ENCODE peak calls at places on chromosome 11, in eight cellular contexts. S, T, Q, N, H, X, U and W are unnamed samples.

GRCh38 chr11:67268036-67268683 is 1.9 kb downstream of the GRK2 start:
- DNase-seq in S (no peak), T (no peak), Q (peak), N (no peak), H (no peak), X (no peak), U (no peak), W (no peak)

GRCh38 chr11:94876645-94877445 is 96.5 kb downstream of the CWC15 start:
- DNase-seq in S (peak), T (peak), Q (peak), N (peak), H (peak), X (peak), U (peak), W (peak)

GRCh38 chr11:12625438-12626071 is 48.7 kb upstream of the TEAD1 start:
- DNase-seq in S (no peak), T (no peak), Q (no peak), N (no peak), H (no peak), X (no peak), U (no peak), W (no peak)

GRCh38 chr11:128394436-128395089 is 192.8 kb downstream of the ETS1 start:
- DNase-seq in S (no peak), T (no peak), Q (no peak), N (no peak), H (no peak), X (peak), U (peak), W (no peak)

GRCh38 chr11:102155676-102156075 is 45.4 kb downstream of the YAP1 start:
- DNase-seq in S (no peak), T (no peak), Q (no peak), N (no peak), H (no peak), X (no peak), U (no peak), W (no peak)

GRCh38 chr11:44793350-44794090 is 66.8 kb downstream of the TSPAN18 start:
- DNase-seq in S (no peak), T (no peak), Q (peak), N (no peak), H (no peak), X (no peak), U (no peak), W (no peak)

GRCh38 chr11:111736191-111736590 is 30.0 kb downstream of the PPP2R1B start:
- DNase-seq in S (no peak), T (no peak), Q (no peak), N (no peak), H (no peak), X (no peak), U (no peak), W (no peak)

GRCh38 chr11:10097615-10098014 is 196.4 kb downstream of the SBF2 start:
- DNase-seq in S (no peak), T (no peak), Q (no peak), N (no peak), H (no peak), X (no peak), U (no peak), W (no peak)

GRCh38 chr11:61132646-61133045 is 28.6 kb downstream of the VPS37C start:
- DNase-seq in S (no peak), T (no peak), Q (no peak), N (no peak), H (no peak), X (no peak), U (no peak), W (no peak)

GRCh38 chr11:72665911-72666472 is 8.2 kb downstream of the PDE2A start:
- DNase-seq in S (no peak), T (no peak), Q (no peak), N (no peak), H (no peak), X (no peak), U (no peak), W (no peak)

GRCh38 chr11:36945384-36945783 is 347.3 kb upstream of the RAG2 start:
- DNase-seq in S (no peak), T (no peak), Q (no peak), N (no peak), H (no peak), X (no peak), U (no peak), W (no peak)

GRCh38 chr11:8809605-8810272 is 101.2 kb upstream of the AKIP1 start:
- DNase-seq in S (no peak), T (no peak), Q (no peak), N (no peak), H (no peak), X (no peak), U (no peak), W (no peak)

GRCh38 chr11:120182790-120183491 is 27.9 kb upstream of the OAF start:
- DNase-seq in S (peak), T (no peak), Q (peak), N (no peak), H (peak), X (peak), U (no peak), W (peak)

GRCh38 chr11:46364056-46364455 is 16.8 kb downstream of the DGKZ start:
- DNase-seq in S (no peak), T (no peak), Q (no peak), N (no peak), H (no peak), X (no peak), U (no peak), W (no peak)

GRCh38 chr11:76155455-76156232 is 50.7 kb downstream of the WNT11 start:
- DNase-seq in S (no peak), T (no peak), Q (no peak), N (no peak), H (no peak), X (no peak), U (no peak), W (no peak)

GRCh38 chr11:64044730-64045386 is 9.1 kb downstream of the FLRT1 start:
- DNase-seq in S (no peak), T (no peak), Q (no peak), N (no peak), H (no peak), X (no peak), U (no peak), W (no peak)

GRCh38 chr11:40099391-40100169 is 1359.9 kb downstream of the LRRC4C start:
- DNase-seq in S (no peak), T (no peak), Q (no peak), N (no peak), H (no peak), X (no peak), U (no peak), W (no peak)

GRCh38 chr11:130486981-130487380 is 38.5 kb downstream of the ADAMTS15 start:
- DNase-seq in S (no peak), T (no peak), Q (no peak), N (no peak), H (no peak), X (no peak), U (no peak), W (no peak)

GRCh38 chr11:74971424-74971823 is 17.3 kb upstream of the NEU3 start:
- DNase-seq in S (no peak), T (no peak), Q (no peak), N (no peak), H (no peak), X (no peak), U (no peak), W (no peak)

GRCh38 chr11:17812286-17813187 is 78.0 kb downstream of the KCNC1 start:
- DNase-seq in S (no peak), T (no peak), Q (no peak), N (peak), H (no peak), X (no peak), U (no peak), W (no peak)

GRCh38 chr11:113162590-113162961 is 151.8 kb upstream of the TTC12 start:
- DNase-seq in S (peak), T (no peak), Q (no peak), N (no peak), H (no peak), X (peak), U (peak), W (no peak)

GRCh38 chr11:40716344-40717178 is 742.9 kb downstream of the LRRC4C start:
- DNase-seq in S (no peak), T (no peak), Q (no peak), N (no peak), H (no peak), X (no peak), U (no peak), W (no peak)

GRCh38 chr11:76856111-76856510 is 4.6 kb upstream of the ACER3 start:
- DNase-seq in S (no peak), T (no peak), Q (no peak), N (no peak), H (no peak), X (no peak), U (no peak), W (no peak)

GRCh38 chr11:114213622-114214021 is 82.6 kb upstream of the NNMT start:
- DNase-seq in S (no peak), T (no peak), Q (no peak), N (no peak), H (no peak), X (no peak), U (no peak), W (no peak)

GRCh38 chr11:61080526-61080925 is 21.8 kb upstream of the CD5 start:
- DNase-seq in S (no peak), T (no peak), Q (no peak), N (no peak), H (peak), X (no peak), U (no peak), W (no peak)

GRCh38 chr11:72924568-72925190 is 110.5 kb downstream of the ATG16L2 start:
- DNase-seq in S (no peak), T (peak), Q (no peak), N (no peak), H (no peak), X (no peak), U (no peak), W (no peak)

GRCh38 chr11:2700415-2701211 is 819 bp upstream of the KCNQ1OT1 start:
- DNase-seq in S (peak), T (peak), Q (peak), N (peak), H (peak), X (peak), U (peak), W (peak)

GRCh38 chr11:10807629-10808552 is 835 bp downstream of the EIF4G2 start:
- DNase-seq in S (peak), T (no peak), Q (peak), N (peak), H (peak), X (peak), U (peak), W (peak)

GRCh38 chr11:130457909-130458729 is 9.7 kb downstream of the ADAMTS15 start:
- DNase-seq in S (no peak), T (no peak), Q (no peak), N (peak), H (no peak), X (peak), U (no peak), W (no peak)

GRCh38 chr11:67295846-67296245 is 6.7 kb downstream of the ANKRD13D start:
- DNase-seq in S (no peak), T (no peak), Q (no peak), N (no peak), H (no peak), X (no peak), U (no peak), W (no peak)

GRCh38 chr11:85806876-85807275 is 4.1 kb downstream of the SYTL2 start:
- DNase-seq in S (no peak), T (no peak), Q (no peak), N (peak), H (no peak), X (no peak), U (no peak), W (no peak)

GRCh38 chr11:130099356-130099755 is 29.7 kb downstream of the APLP2 start:
- DNase-seq in S (no peak), T (no peak), Q (no peak), N (no peak), H (no peak), X (no peak), U (no peak), W (no peak)

GRCh38 chr11:130816941-130817607 is 99.2 kb downstream of the SNX19 start:
- DNase-seq in S (no peak), T (no peak), Q (peak), N (no peak), H (no peak), X (no peak), U (no peak), W (no peak)

GRCh38 chr11:13336246-13336873 is 58.8 kb downstream of the BMAL1 start:
- DNase-seq in S (no peak), T (no peak), Q (no peak), N (no peak), H (no peak), X (no peak), U (no peak), W (no peak)

GRCh38 chr11:18466402-18466801 is 10.7 kb downstream of the LDHAL6A start:
- DNase-seq in S (no peak), T (no peak), Q (no peak), N (no peak), H (no peak), X (no peak), U (peak), W (no peak)

GRCh38 chr11:71078482-71078881 is 173.9 kb downstream of the SHANK2 start:
- DNase-seq in S (no peak), T (no peak), Q (no peak), N (no peak), H (no peak), X (no peak), U (no peak), W (no peak)

DNA sequence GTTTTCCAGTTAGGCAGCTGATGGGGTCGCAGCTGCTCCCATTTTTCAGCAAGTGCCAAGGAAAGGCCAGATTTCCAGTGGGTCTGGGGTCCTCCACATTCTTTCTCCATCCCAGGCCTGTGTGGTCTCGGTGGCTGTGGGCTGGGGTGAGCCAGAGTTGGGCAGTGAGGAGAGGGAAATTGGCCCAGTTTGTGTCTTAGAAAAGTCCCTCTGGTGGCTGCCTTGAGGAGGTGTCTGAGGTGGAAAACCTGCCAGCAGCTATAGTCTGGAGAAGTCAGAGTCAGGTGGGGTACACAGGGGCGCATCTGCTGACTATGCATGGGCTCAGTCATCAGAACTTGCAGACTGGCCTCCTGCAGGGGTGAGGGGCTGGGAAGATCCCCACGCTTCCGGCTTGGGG is 30.5 kb downstream of the MRGPRD start:
- DNase-seq in S (no peak), T (peak), Q (no peak), N (no peak), H (no peak), X (no peak), U (no peak), W (no peak)
- TF ChIP-seq CTCF in S (no peak), T (peak), Q (no peak), N (no peak), H (no peak), X (no peak), U (no peak), W (no peak)

DNA sequence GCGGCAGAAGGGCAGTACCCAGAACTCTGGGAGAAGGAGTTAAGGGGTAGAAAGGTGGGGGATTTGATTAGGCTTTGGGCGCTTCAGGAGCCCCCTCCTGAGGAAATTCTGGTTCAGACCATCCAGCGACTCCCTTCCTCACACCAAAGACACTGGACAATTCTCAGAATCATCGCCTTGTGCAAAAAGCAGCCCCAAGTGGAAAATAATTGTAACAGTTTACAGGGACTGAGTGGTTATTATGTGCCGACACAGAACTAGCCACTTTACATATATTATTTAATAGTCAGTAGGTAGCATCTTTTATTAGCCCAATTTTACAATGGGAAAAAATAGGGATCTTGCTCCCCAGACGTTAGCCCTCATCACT is 667 bp upstream of the TRIM3 start:
- DNase-seq in S (no peak), T (no peak), Q (no peak), N (no peak), H (no peak), X (no peak), U (no peak), W (no peak)
- TF ChIP-seq POLR2A in S (no peak), T (no peak), Q (no peak), N (no peak), H (no peak), X (no peak), U (no peak), W (no peak)

DNA sequence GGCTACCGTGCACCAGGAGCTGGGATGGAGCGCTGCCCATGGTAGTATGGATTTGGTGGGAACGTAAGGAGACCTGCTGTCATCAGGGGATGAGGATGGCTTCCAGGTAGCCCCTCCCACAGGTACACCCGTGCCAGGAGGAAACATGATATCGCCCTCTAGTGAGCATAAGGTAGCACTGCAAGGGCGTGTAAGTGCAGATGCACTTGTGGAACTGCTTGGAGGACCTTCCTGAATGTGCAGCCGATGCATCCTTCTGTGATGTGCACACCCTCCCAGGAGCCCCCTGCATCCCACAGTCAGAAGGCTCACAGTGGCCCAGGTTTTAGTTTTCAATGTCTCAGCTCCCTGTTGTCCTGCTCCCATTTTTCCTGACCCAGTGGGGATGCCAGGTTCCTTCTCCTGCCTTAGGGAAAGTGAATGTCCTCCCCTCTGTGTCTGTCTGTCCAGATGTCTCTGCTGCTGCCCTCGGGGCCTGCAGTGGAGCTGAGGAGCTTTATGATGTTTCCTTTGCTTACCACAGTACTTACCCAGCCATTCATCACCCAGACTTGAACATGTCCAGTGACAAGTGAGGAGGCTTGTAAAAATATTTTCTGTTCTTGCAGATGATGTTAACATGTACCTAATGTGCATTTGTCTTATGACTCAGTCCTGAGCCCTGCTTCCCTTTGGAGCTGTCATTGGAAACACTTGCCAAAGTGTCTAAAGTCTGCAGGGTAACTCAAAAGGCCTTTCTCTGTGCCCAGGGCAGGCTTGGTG is 49.2 kb downstream of the DBX1 start:
- DNase-seq in S (no peak), T (peak), Q (peak), N (peak), H (peak), X (no peak), U (no peak), W (no peak)
- H3K4me3 ChIP-seq in S (no peak), T (no peak), Q (no peak), N (no peak), H (no peak), X (no peak), U (no peak), W (no peak)

GRCh38 chr11:86938900-86939880 is 16.0 kb downstream of the FZD4 start:
- DNase-seq in S (peak), T (peak), Q (no peak), N (peak), H (no peak), X (no peak), U (no peak), W (no peak)
- TF ChIP-seq CTCF in S (peak), T (peak), Q (peak), N (peak), H (peak), X (peak), U (peak), W (no peak)

DNA sequence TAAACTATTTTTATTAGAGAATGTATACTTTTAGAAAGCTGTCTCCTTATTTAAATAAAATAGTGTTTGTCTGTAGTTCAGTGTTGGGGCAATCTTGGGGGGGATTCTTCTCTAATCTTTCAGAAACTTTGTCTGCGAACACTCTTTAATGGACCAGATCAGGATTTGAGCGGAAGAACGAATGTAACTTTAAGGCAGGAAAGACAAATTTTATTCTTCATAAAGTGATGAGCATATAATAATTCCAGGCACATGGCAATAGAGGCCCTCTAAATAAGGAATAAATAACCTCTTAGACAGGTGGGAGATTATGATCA is 4.7 kb downstream of the MALAT1 start:
- DNase-seq in S (no peak), T (no peak), Q (no peak), N (no peak), H (no peak), X (no peak), U (no peak), W (no peak)
- TF ChIP-seq POLR2A in S (peak), T (no peak), Q (no peak), N (no peak), H (no peak), X (no peak), U (no peak), W (no peak)

DNA sequence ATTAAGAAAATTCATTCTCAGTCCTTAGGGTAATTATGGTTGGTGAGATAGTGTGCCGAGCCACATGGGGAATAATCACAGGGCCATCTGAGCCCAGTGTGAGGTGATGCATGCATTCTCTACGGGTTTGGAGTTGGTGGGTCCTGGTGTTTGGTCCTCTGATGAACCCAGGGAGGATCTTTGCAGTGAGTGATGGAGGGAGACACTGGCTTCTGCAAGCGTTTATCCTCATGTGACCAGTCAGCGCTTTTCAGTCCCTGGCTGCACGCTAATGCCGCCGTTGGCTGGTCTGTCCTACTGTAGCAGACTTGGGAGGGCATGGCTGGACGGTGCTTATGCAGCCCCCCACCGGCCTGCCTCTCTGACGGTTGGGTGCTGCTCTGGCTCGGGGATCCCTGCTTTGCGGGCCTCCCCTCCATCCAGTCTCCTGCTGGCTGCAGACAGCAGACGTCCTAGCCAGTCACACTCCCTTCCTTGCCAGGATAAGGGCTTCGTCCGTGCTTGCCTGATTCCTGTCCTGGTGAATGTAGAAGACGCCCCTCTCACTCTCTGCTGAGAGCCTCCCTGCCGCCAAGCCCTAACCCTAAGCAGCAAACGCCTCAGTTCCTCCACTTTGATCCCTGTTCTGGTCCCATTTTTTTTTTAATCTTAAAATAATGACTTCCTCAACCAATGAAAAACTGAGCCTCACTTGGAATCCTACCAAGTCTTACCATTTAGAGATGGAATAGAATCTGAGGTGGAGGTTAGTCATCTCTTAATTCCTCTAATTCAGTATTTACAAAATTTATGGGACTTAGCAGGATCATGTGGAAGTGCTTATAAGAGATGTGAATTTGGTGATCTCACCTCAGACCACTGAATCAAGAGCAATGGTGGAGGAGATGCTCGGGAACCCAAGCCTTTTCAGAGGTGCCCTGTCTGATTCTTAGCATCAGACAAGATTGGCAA is 143.7 kb upstream of the SORL1-AS1 start:
- DNase-seq in S (no peak), T (no peak), Q (no peak), N (no peak), H (no peak), X (no peak), U (no peak), W (no peak)
- H3K4me3 ChIP-seq in S (no peak), T (no peak), Q (no peak), N (no peak), H (no peak), X (no peak), U (no peak), W (no peak)